ENCODE peak calls at places on chromosomes 11 and 22, in five cellular contexts. V is SK-N-SH, E is esophagus muscularis mucosa, A is sigmoid colon, D is GM12891. Z is an unnamed sample.

GRCh38 chr11:105520706-105521345 is 89.0 kb upstream of the GRIA4 start:
- DNase-seq in D (no peak), V (no peak), A (no peak), E (no peak), Z (no peak)

GRCh38 chr22:32106930-32107329 is 52.2 kb downstream of the C22orf42 start:
- DNase-seq in E (peak), D (no peak), V (no peak), A (no peak), Z (no peak)

GRCh38 chr11:110862407-110862806 is 150.2 kb upstream of the ARHGAP20 start:
- DNase-seq in E (no peak), A (no peak), V (no peak), D (no peak), Z (no peak)

GRCh38 chr11:77630311-77630710 is 7.3 kb downstream of the CLNS1A start:
- DNase-seq in E (no peak), D (no peak), A (no peak), V (no peak), Z (no peak)

GRCh38 chr11:64858467-64859401 is 14.3 kb upstream of the CDC42BPG start:
- DNase-seq in D (no peak), A (peak), V (no peak), E (no peak), Z (no peak)

GRCh38 chr11:12007230-12007593 is 1.2 kb downstream of the DKK3 start:
- DNase-seq in V (no peak), A (no peak), E (no peak), D (no peak), Z (peak)

GRCh38 chr11:72768581-72768980 is 16.4 kb upstream of the ARAP1 start:
- DNase-seq in A (no peak), D (no peak), V (no peak), E (no peak), Z (no peak)

GRCh38 chr11:119028346-119029068 is 2.2 kb downstream of the SLC37A4 start:
- DNase-seq in E (no peak), D (no peak), V (no peak), A (no peak), Z (no peak)

GRCh38 chr11:92667446-92668165 is 301.8 kb upstream of the MTNR1B start:
- DNase-seq in A (no peak), D (no peak), E (peak), V (no peak), Z (no peak)

GRCh38 chr11:133905677-133906156 is 51.1 kb downstream of the IGSF9B start:
- DNase-seq in D (no peak), A (peak), V (no peak), E (no peak), Z (peak)

GRCh38 chr11:17645190-17645970 is 74.0 kb upstream of the MYOD1 start:
- DNase-seq in V (peak), E (peak), D (no peak), A (no peak), Z (no peak)

GRCh38 chr11:21465920-21466319 is 727.0 kb upstream of the ANO5 start:
- DNase-seq in E (no peak), V (no peak), D (no peak), A (no peak), Z (no peak)

GRCh38 chr22:20572132-20572802 is 64.9 kb downstream of the MED15 start:
- DNase-seq in D (no peak), E (no peak), A (no peak), V (no peak), Z (no peak)

GRCh38 chr11:71116435-71117040 is 135.8 kb downstream of the SHANK2 start:
- DNase-seq in D (no peak), E (no peak), V (no peak), A (no peak), Z (no peak)

GRCh38 chr11:13955971-13956421 is 6.5 kb upstream of the SPON1 start:
- DNase-seq in D (no peak), E (no peak), V (peak), A (peak), Z (no peak)

GRCh38 chr22:35212020-35212419 is 45.3 kb upstream of the HMGXB4 start:
- DNase-seq in A (no peak), D (no peak), E (no peak), V (no peak), Z (no peak)

GRCh38 chr22:24776525-24776924 is 2.0 kb upstream of the PIWIL3 start:
- DNase-seq in E (no peak), A (no peak), V (no peak), D (no peak), Z (no peak)

GRCh38 chr22:31872209-31872608 is 72.1 kb upstream of the YWHAH start:
- DNase-seq in A (no peak), D (no peak), V (peak), E (no peak), Z (no peak)

GRCh38 chr11:117180661-117181585 is 2.4 kb downstream of the SIDT2 start:
- DNase-seq in V (peak), A (peak), E (no peak), D (peak), Z (peak)
- TF ChIP-seq POLR2AphosphoS5 in V (no peak), A (peak), E (peak), D (no peak), Z (no peak)

DNA sequence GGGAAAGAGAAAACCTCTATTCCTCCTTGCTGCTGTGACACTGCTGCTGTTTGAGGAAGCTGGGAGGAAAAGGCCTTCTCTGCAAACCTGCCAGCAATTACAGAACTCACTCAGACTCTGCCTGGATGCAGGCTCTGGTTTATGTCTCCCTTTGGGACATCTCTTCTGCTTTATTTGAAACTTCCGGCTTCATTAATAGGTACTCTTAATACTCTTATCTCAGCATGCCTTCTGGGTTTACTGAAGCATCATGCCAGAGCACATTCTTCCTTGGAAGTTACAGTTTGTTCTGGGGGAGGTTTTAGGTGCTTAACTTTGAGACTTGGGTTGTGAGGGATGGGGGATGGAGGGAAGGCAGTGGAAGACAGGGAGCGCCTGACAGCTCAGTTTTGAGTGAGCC is 79.9 kb downstream of the NAV2 start:
- DNase-seq in E (no peak), D (no peak), V (peak), A (no peak), Z (no peak)
- TF ChIP-seq POLR2AphosphoS5 in E (peak), D (no peak), V (peak), A (peak), Z (no peak)

GRCh38 chr11:95277868-95278267 is 46.9 kb upstream of the SESN3 start:
- DNase-seq in E (no peak), A (no peak), D (no peak), V (no peak), Z (no peak)
- TF ChIP-seq POLR2AphosphoS5 in E (no peak), A (no peak), D (no peak), V (no peak), Z (no peak)

DNA sequence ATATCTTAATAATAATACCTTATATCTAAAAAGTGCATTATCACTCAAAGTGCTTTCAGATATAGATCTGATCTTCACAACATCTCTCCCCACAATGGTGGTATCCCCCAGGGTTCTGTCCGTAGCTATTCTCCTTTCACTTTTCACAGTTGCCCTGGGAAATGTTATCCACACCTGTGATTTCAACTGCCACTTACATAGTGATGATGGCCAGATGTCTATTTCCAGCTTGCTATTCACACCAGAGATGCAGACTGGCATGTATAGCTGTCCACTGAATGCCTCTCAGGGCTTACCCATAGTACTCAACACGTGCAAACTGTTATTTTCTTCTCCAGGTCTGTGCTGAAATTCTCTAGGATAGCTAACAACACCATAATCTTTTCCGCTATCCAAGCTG is 724.7 kb downstream of the DLG2 start:
- DNase-seq in A (no peak), D (no peak), V (no peak), E (no peak), Z (no peak)
- TF ChIP-seq POLR2AphosphoS5 in A (no peak), D (no peak), V (no peak), E (no peak), Z (no peak)

GRCh38 chr11:126280595-126280994 is 2.3 kb upstream of the TIRAP start:
- DNase-seq in D (no peak), E (no peak), V (no peak), A (peak), Z (no peak)
- TF ChIP-seq POLR2AphosphoS5 in D (no peak), E (no peak), V (no peak), A (no peak), Z (no peak)

GRCh38 chr11:75938543-75938942 is 123.5 kb downstream of the UVRAG start:
- DNase-seq in V (no peak), D (no peak), E (no peak), A (no peak), Z (no peak)
- TF ChIP-seq POLR2AphosphoS5 in V (no peak), D (no peak), E (no peak), A (no peak), Z (no peak)

GRCh38 chr22:37197451-37198289 is 9.6 kb upstream of the C1QTNF6 start:
- DNase-seq in D (no peak), A (peak), V (no peak), E (no peak), Z (peak)
- TF ChIP-seq POLR2AphosphoS5 in D (no peak), A (no peak), V (no peak), E (no peak), Z (no peak)

GRCh38 chr11:2380807-2381350 is 3.8 kb downstream of the CD81 start:
- DNase-seq in V (no peak), E (peak), A (peak), D (no peak), Z (peak)
- TF ChIP-seq POLR2AphosphoS5 in V (no peak), E (peak), A (peak), D (peak), Z (no peak)

Z was measured in suprapubic skin.